ENCODE peak calls at places on chromosome 19, in six cellular contexts. One of them, this sample, is unnamed.

GRCh38 chr19:12783849-12784393 is 7.4 kb upstream of the JUNB start:
- DNase-seq in Panc1: no peak
- DNase-seq in HL-60: no peak
- DNase-seq in esophagus muscularis mucosa: no peak
- DNase-seq in transverse colon: peak; percentile 73
- DNase-seq in stomach: no peak
- DNase-seq in this sample: no peak

GRCh38 chr19:50663280-50663790 is 14.1 kb downstream of the C19orf81 start:
- DNase-seq in esophagus muscularis mucosa: no peak
- DNase-seq in transverse colon: no peak
- DNase-seq in HL-60: peak; percentile 14
- DNase-seq in stomach: no peak
- DNase-seq in Panc1: no peak
- DNase-seq in this sample: no peak

GRCh38 chr19:33434886-33435705 is 61.6 kb downstream of the CEBPG start:
- DNase-seq in HL-60: no peak
- DNase-seq in esophagus muscularis mucosa: no peak
- DNase-seq in Panc1: no peak
- DNase-seq in stomach: no peak
- DNase-seq in transverse colon: no peak
- DNase-seq in this sample: no peak

GRCh38 chr19:13012690-13013608 is 17.7 kb downstream of the NFIX start:
- DNase-seq in Panc1: no peak
- DNase-seq in stomach: no peak
- DNase-seq in esophagus muscularis mucosa: no peak
- DNase-seq in HL-60: no peak
- DNase-seq in transverse colon: peak; percentile 74
- DNase-seq in this sample: no peak

GRCh38 chr19:29062486-29063435 is 150.2 kb downstream of the UQCRFS1 start:
- DNase-seq in esophagus muscularis mucosa: no peak
- DNase-seq in transverse colon: no peak
- DNase-seq in HL-60: no peak
- DNase-seq in Panc1: no peak
- DNase-seq in stomach: no peak
- DNase-seq in this sample: no peak

GRCh38 chr19:41844601-41845000 is at the start of gene LYPD4:
- DNase-seq in transverse colon: no peak
- DNase-seq in esophagus muscularis mucosa: no peak
- DNase-seq in stomach: no peak
- DNase-seq in Panc1: no peak
- DNase-seq in HL-60: no peak
- DNase-seq in this sample: no peak

GRCh38 chr19:29887498-29887897 is 54.5 kb upstream of the URI1 start:
- DNase-seq in Panc1: no peak
- DNase-seq in esophagus muscularis mucosa: no peak
- DNase-seq in HL-60: peak; percentile 24
- DNase-seq in stomach: peak; percentile 17
- DNase-seq in transverse colon: no peak
- DNase-seq in this sample: no peak

GRCh38 chr19:5001547-5002131 is 32.7 kb downstream of the KDM4B start:
- DNase-seq in esophagus muscularis mucosa: no peak
- DNase-seq in stomach: no peak
- DNase-seq in Panc1: peak; percentile 8
- DNase-seq in HL-60: no peak
- DNase-seq in transverse colon: no peak
- DNase-seq in this sample: no peak

GRCh38 chr19:46198756-46199155 is 30.8 kb upstream of the IGFL1 start:
- DNase-seq in stomach: no peak
- DNase-seq in transverse colon: no peak
- DNase-seq in HL-60: no peak
- DNase-seq in esophagus muscularis mucosa: no peak
- DNase-seq in Panc1: no peak
- DNase-seq in this sample: no peak

GRCh38 chr19:37905936-37906867 is at the start of gene WDR87:
- DNase-seq in esophagus muscularis mucosa: no peak
- DNase-seq in HL-60: no peak
- DNase-seq in stomach: peak; percentile 48
- DNase-seq in transverse colon: peak; percentile 55
- DNase-seq in Panc1: no peak
- DNase-seq in this sample: peak; percentile 54

GRCh38 chr19:37909661-37910199 is 2.7 kb downstream of the SIPA1L3 start:
- DNase-seq in Panc1: no peak
- DNase-seq in stomach: no peak
- DNase-seq in esophagus muscularis mucosa: no peak
- DNase-seq in HL-60: no peak
- DNase-seq in transverse colon: no peak
- DNase-seq in this sample: no peak

GRCh38 chr19:37903096-37903495 is 3.3 kb downstream of the WDR87 start:
- DNase-seq in transverse colon: no peak
- DNase-seq in stomach: no peak
- DNase-seq in HL-60: no peak
- DNase-seq in Panc1: no peak
- DNase-seq in esophagus muscularis mucosa: no peak
- DNase-seq in this sample: no peak

GRCh38 chr19:37907735-37908066 is 693 bp downstream of the SIPA1L3 start:
- DNase-seq in transverse colon: no peak
- DNase-seq in stomach: no peak
- DNase-seq in esophagus muscularis mucosa: no peak
- DNase-seq in Panc1: no peak
- DNase-seq in HL-60: no peak
- DNase-seq in this sample: no peak

DNA sequence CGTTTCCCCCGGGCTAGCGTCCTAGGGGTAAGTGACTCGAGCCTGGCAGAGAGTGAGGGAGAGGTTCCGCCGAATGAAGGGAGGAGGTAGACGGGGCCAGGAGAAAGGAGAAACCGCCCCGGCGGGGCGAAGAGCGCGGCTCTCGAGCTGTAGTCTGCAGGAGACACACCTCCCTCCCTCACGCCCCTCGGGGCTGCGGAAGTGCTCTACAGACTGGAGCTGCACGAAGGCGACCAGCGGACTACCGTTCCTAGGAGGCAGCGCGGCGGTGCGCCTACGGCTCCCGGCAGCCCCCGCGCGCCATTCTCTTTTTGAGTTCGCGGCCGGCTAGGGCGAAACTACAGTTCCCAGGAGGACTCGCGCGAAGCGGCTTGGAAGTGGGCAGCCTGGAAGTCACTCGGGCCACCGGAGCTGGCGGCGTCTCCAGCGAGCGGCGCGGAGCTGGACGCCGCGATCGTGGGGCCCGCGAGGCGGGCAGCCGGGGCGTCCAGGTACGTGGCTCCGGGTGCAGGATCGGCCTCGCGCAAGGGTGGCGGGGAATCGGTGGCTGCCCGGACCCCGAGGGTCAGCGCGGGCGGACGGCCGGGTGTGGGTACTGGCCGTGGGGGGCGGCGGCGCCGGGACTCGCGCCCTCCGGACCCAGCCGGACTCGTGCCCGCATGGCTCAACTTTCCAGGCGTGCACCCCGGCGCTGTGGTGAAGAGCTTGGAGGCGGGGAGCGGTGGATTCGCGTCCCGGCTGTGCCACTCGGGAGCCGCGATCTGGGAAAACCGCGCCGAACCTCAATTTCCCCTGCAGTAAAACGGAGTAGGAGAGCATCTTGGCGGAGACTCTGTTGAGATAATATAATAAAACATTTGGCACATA is at the start of gene SIPA1L3:
- DNase-seq in HL-60: peak; percentile 82
- DNase-seq in Panc1: peak; percentile 80
- DNase-seq in transverse colon: peak; percentile 97
- DNase-seq in stomach: peak; percentile 97
- DNase-seq in esophagus muscularis mucosa: peak; percentile 97
- DNase-seq in this sample: peak; percentile 92
- TF ChIP-seq POLR2AphosphoS5 in HL-60: no peak
- TF ChIP-seq POLR2AphosphoS5 in Panc1: peak; percentile 65
- TF ChIP-seq POLR2AphosphoS5 in transverse colon: peak; percentile 69
- TF ChIP-seq POLR2AphosphoS5 in stomach: peak; percentile 93
- TF ChIP-seq POLR2AphosphoS5 in esophagus muscularis mucosa: peak; percentile 96
- TF ChIP-seq POLR2AphosphoS5 in this sample: peak; percentile 38

GRCh38 chr19:18397242-18398202 is at the start of gene LRRC25:
- DNase-seq in transverse colon: no peak
- DNase-seq in stomach: no peak
- DNase-seq in HL-60: peak; percentile 95
- DNase-seq in esophagus muscularis mucosa: no peak
- DNase-seq in Panc1: no peak
- DNase-seq in this sample: no peak
- TF ChIP-seq POLR2AphosphoS5 in transverse colon: peak; percentile 52
- TF ChIP-seq POLR2AphosphoS5 in stomach: no peak
- TF ChIP-seq POLR2AphosphoS5 in HL-60: peak; percentile 69
- TF ChIP-seq POLR2AphosphoS5 in esophagus muscularis mucosa: peak; percentile 10
- TF ChIP-seq POLR2AphosphoS5 in Panc1: no peak
- TF ChIP-seq POLR2AphosphoS5 in this sample: no peak

DNA sequence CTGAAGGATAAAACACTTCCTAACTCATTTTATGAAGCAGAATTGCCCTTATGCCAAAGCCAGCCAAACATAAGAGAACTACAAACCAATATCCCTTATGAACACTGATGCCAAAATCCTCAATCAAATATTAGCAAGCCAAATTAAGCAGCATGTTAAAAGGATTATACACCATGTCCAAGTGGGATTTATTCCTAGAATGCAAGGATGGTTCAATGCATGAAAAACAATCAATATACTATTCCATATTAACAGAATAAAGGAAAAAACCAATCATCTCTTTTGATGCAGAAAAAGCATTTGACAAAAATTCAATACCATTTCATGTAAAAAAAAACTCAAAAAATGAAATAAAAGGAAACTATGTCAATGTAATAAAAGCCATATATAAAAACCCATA is 10.9 kb downstream of the ZNF792 start:
- DNase-seq in stomach: no peak
- DNase-seq in transverse colon: no peak
- DNase-seq in esophagus muscularis mucosa: no peak
- DNase-seq in Panc1: no peak
- DNase-seq in HL-60: no peak
- DNase-seq in this sample: no peak
- TF ChIP-seq POLR2AphosphoS5 in stomach: no peak
- TF ChIP-seq POLR2AphosphoS5 in transverse colon: no peak
- TF ChIP-seq POLR2AphosphoS5 in esophagus muscularis mucosa: no peak
- TF ChIP-seq POLR2AphosphoS5 in Panc1: no peak
- TF ChIP-seq POLR2AphosphoS5 in HL-60: no peak
- TF ChIP-seq POLR2AphosphoS5 in this sample: no peak

DNA sequence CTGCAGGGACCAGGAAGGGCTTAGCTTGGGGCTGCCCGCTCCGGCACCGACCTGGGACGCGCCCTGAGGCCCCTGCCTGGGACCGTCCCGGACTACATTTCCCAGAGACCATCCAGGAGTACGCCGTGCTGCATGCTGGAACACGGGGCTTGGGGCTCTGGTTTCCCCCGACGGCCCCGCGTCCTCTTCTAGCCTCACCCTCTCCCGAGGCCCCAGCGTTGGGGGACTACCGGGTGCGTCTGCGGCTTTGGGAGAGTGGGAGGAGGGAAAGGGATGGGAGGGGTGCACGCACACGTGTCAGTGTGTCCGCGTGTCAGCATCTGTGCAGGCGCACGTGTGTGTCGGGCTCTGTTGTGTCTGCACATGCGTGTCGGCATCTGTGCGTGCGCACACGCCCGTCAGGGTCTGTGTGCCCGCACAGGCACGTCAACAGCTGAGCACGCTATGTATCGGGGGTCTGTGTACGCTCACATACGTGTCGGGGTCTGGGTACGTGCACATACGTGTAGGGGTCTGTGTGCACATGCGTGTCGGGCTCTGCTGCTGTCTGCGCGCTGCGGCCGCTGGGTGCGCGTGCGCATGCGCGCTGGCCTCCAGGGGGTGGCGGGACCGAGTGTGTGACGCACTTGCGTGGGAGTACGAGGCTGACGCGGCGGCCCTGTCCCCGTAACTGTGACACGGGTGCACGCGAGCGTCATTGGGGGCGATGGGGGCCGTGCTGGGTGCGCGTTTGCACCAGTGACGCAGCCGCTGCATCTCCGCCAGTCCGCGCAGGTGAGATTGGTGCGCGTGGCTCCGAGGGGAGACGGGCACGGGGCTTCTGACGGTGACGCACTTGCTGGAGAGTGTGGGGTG is at the start of gene ZNF331:
- DNase-seq in transverse colon: peak; percentile 84
- DNase-seq in Panc1: peak; percentile 75
- DNase-seq in stomach: peak; percentile 83
- DNase-seq in HL-60: peak; percentile 75
- DNase-seq in esophagus muscularis mucosa: peak; percentile 94
- DNase-seq in this sample: peak; percentile 71
- TF ChIP-seq POLR2AphosphoS5 in transverse colon: peak; percentile 73
- TF ChIP-seq POLR2AphosphoS5 in Panc1: peak; percentile 88
- TF ChIP-seq POLR2AphosphoS5 in stomach: peak; percentile 71
- TF ChIP-seq POLR2AphosphoS5 in HL-60: peak; percentile 61
- TF ChIP-seq POLR2AphosphoS5 in esophagus muscularis mucosa: peak; percentile 86
- TF ChIP-seq POLR2AphosphoS5 in this sample: peak; percentile 36

GRCh38 chr19:19324059-19324755 is 3.6 kb downstream of the MAU2 start:
- DNase-seq in stomach: no peak
- DNase-seq in Panc1: no peak
- DNase-seq in HL-60: no peak
- DNase-seq in transverse colon: no peak
- DNase-seq in esophagus muscularis mucosa: no peak
- DNase-seq in this sample: no peak

GRCh38 chr19:19319725-19320361 is 466 bp downstream of the SUGP1 start:
- DNase-seq in HL-60: no peak
- DNase-seq in esophagus muscularis mucosa: no peak
- DNase-seq in Panc1: no peak
- DNase-seq in stomach: no peak
- DNase-seq in transverse colon: peak; percentile 10
- DNase-seq in this sample: no peak

GRCh38 chr19:19316082-19316481 is 4.2 kb downstream of the SUGP1 start:
- DNase-seq in esophagus muscularis mucosa: no peak
- DNase-seq in HL-60: no peak
- DNase-seq in Panc1: no peak
- DNase-seq in stomach: no peak
- DNase-seq in transverse colon: no peak
- DNase-seq in this sample: no peak

GRCh38 chr19:19321143-19321577 is 531 bp downstream of the MAU2 start:
- DNase-seq in stomach: no peak
- DNase-seq in Panc1: no peak
- DNase-seq in HL-60: no peak
- DNase-seq in esophagus muscularis mucosa: no peak
- DNase-seq in transverse colon: peak; percentile 19
- DNase-seq in this sample: no peak

DNA sequence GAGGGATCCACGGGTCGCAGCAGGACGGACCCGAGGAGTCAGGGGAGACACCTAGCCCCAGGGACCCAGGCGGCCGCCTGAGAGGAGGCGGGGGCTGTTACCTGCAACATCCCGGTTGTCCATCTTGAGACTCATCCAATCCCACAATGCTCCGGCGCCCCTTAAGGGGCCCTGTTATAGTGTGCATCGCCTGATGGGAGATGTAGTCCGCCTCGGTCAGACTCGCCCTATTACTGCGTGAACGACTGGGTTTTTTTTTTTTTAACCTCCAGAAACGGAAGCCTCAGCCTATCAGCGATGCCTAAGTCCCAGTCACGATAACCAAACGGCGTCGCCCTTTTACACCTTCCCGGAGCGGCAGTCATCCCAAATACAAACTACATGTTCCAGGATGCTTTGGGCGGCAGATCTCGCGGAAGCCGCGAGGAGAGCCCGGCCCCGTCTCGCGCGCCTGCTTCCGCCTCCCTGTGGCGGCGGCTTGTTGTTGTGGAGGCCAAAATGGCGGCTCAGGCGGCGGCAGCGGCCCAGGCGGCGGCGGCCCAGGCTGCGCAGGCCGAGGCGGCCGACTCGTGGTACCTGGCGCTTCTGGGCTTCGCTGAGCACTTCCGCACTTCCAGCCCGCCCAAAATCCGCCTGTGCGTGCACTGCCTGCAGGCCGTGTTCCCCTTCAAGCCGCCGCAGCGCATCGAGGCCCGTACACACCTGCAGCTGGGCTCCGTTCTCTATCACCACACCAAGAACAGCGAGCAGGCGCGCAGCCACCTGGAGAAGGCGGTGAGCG is at the start of the genes MAU2 and SUGP1:
- DNase-seq in transverse colon: peak; percentile 92
- DNase-seq in Panc1: peak; percentile 61
- DNase-seq in esophagus muscularis mucosa: peak; percentile 95
- DNase-seq in stomach: peak; percentile 90
- DNase-seq in HL-60: peak; percentile 87
- DNase-seq in this sample: peak; percentile 87
- TF ChIP-seq POLR2AphosphoS5 in transverse colon: peak; percentile 69
- TF ChIP-seq POLR2AphosphoS5 in Panc1: peak; percentile 84
- TF ChIP-seq POLR2AphosphoS5 in esophagus muscularis mucosa: peak; percentile 74
- TF ChIP-seq POLR2AphosphoS5 in stomach: peak; percentile 43
- TF ChIP-seq POLR2AphosphoS5 in HL-60: peak; percentile 72
- TF ChIP-seq POLR2AphosphoS5 in this sample: peak; percentile 73

This sample was measured in breast epithelium.